ENCODE peak calls at places on chromosomes 11 and 22, in nine cellular contexts. D, L, X, J, Z, R, F, P and C are unnamed samples.

GRCh38 chr11:119206512-119207299 is 567 bp downstream of the CBL start:
- DNase-seq in Z (peak; percentile 90), L (peak; percentile 71), X (peak; percentile 63), R (no peak), D (peak; percentile 91), P (peak; percentile 56), J (peak; percentile 73), F (peak; percentile 81), C (peak; percentile 65)

GRCh38 chr22:47369431-47370015 is 607.1 kb downstream of the TBC1D22A start:
- DNase-seq in F (no peak), X (no peak), L (no peak), Z (no peak), P (peak; percentile 1), D (peak; percentile 46), R (no peak), J (no peak), C (no peak)

GRCh38 chr11:35721576-35722341 is 59.2 kb downstream of the TRIM44 start:
- DNase-seq in D (no peak), X (peak; percentile 52), J (no peak), P (no peak), L (no peak), Z (no peak), F (no peak), R (no peak), C (no peak)

GRCh38 chr22:43376765-43377485 is 33.8 kb upstream of the SCUBE1 start:
- DNase-seq in J (peak; percentile 37), R (no peak), Z (no peak), P (no peak), F (no peak), L (no peak), D (no peak), X (no peak), C (peak; percentile 12)

GRCh38 chr11:108069947-108070346 is 51.4 kb upstream of the ACAT1 start:
- DNase-seq in X (no peak), P (no peak), J (no peak), L (no peak), Z (no peak), R (no peak), F (no peak), D (no peak), C (no peak)

GRCh38 chr11:587978-588380 is 11.7 kb downstream of the PHRF1 start:
- DNase-seq in D (no peak), R (no peak), X (no peak), P (no peak), L (no peak), J (peak; percentile 65), Z (no peak), F (no peak), C (peak; percentile 83)

GRCh38 chr22:47788461-47788860 is 1026.0 kb downstream of the TBC1D22A start:
- DNase-seq in L (no peak), D (no peak), P (no peak), X (no peak), Z (no peak), F (no peak), R (no peak), J (no peak), C (no peak)

GRCh38 chr11:9719949-9720646 is 56.2 kb downstream of the SWAP70 start:
- DNase-seq in F (no peak), J (no peak), L (no peak), P (no peak), D (no peak), X (peak; percentile 78), Z (no peak), R (no peak), C (no peak)

GRCh38 chr11:130798280-130798679 is 118.0 kb downstream of the SNX19 start:
- DNase-seq in D (no peak), F (no peak), Z (no peak), R (no peak), X (no peak), L (no peak), J (no peak), P (no peak), C (no peak)

GRCh38 chr22:47561766-47562165 is 799.3 kb downstream of the TBC1D22A start:
- DNase-seq in P (no peak), J (no peak), R (no peak), F (no peak), D (no peak), L (no peak), Z (no peak), X (no peak), C (no peak)

GRCh38 chr22:48804811-48805301 is 1022.8 kb downstream of the BRD1 start:
- DNase-seq in P (no peak), Z (peak; percentile 27), R (no peak), J (no peak), L (no peak), F (no peak), X (no peak), D (no peak), C (no peak)

GRCh38 chr11:129375731-129376657 is at the start of gene BARX2:
- DNase-seq in L (peak; percentile 55), D (no peak), F (peak; percentile 77), R (peak; percentile 28), P (no peak), J (peak; percentile 30), X (no peak), Z (peak; percentile 84), C (peak; percentile 62)

GRCh38 chr11:128469220-128469619 is 118.1 kb downstream of the ETS1 start:
- DNase-seq in D (no peak), P (no peak), R (no peak), L (no peak), J (no peak), X (peak; percentile 90), Z (no peak), F (no peak), C (peak; percentile 54)

GRCh38 chr11:113263458-113264095 is 50.8 kb upstream of the TTC12 start:
- DNase-seq in L (no peak), R (no peak), F (no peak), P (no peak), J (no peak), Z (no peak), D (no peak), X (no peak), C (no peak)

GRCh38 chr11:113345978-113346377 is 31.6 kb downstream of the TTC12 start:
- DNase-seq in L (no peak), J (no peak), X (no peak), Z (no peak), F (no peak), R (no peak), P (no peak), D (no peak), C (no peak)

GRCh38 chr11:122715883-122716282 is 60.4 kb downstream of the UBASH3B start:
- DNase-seq in P (no peak), R (no peak), D (no peak), X (no peak), J (no peak), Z (no peak), L (no peak), F (no peak), C (no peak)

GRCh38 chr22:20550851-20551744 is 43.7 kb downstream of the MED15 start:
- DNase-seq in Z (peak; percentile 63), P (peak; percentile 64), X (peak; percentile 63), D (peak; percentile 74), R (no peak), L (peak; percentile 57), J (peak; percentile 69), F (no peak), C (peak; percentile 78)

GRCh38 chr11:65355776-65356393 is 1.3 kb downstream of the TIGD3 start:
- DNase-seq in Z (peak; percentile 63), R (peak; percentile 40), D (peak; percentile 91), J (no peak), F (peak; percentile 72), P (no peak), L (peak; percentile 60), X (no peak), C (no peak)

GRCh38 chr11:15055620-15056356 is 17.6 kb upstream of the CALCB start:
- DNase-seq in D (no peak), P (no peak), X (no peak), R (no peak), J (no peak), L (no peak), F (no peak), Z (no peak), C (no peak)

GRCh38 chr11:118916842-118917388 is 8.8 kb downstream of the BCL9L start:
- DNase-seq in R (no peak), J (no peak), L (peak; percentile 81), F (peak; percentile 67), P (peak; percentile 85), Z (peak; percentile 70), D (no peak), X (no peak), C (no peak)

GRCh38 chr22:43185860-43186261 is 1.1 kb downstream of the TTLL12 start:
- DNase-seq in Z (peak; percentile 82), D (peak; percentile 50), X (peak; percentile 55), J (no peak), R (no peak), L (peak; percentile 65), F (peak; percentile 67), P (peak; percentile 71), C (no peak)

GRCh38 chr22:27207907-27208306 is 550.5 kb downstream of the MIAT start:
- DNase-seq in X (no peak), R (no peak), Z (no peak), J (no peak), D (no peak), L (no peak), F (no peak), P (no peak), C (no peak)

GRCh38 chr22:22692707-22693530 is 48.5 kb downstream of the GGTLC2 start:
- DNase-seq in R (no peak), Z (peak; percentile 90), F (peak; percentile 84), D (peak; percentile 62), P (peak; percentile 32), J (peak; percentile 69), X (peak; percentile 88), L (no peak), C (peak; percentile 78)

GRCh38 chr11:122267602-122268001 is 151.6 kb upstream of the BLID start:
- DNase-seq in R (no peak), Z (no peak), F (no peak), L (no peak), D (no peak), P (no peak), X (no peak), J (no peak), C (no peak)

GRCh38 chr11:10601722-10602281 is 33.3 kb upstream of the LYVE1 start:
- DNase-seq in F (no peak), P (no peak), R (no peak), X (no peak), L (peak; percentile 44), D (no peak), Z (no peak), J (no peak), C (no peak)

GRCh38 chr11:74443071-74443864 is 24.1 kb downstream of the KCNE3 start:
- DNase-seq in R (peak; percentile 15), D (no peak), X (no peak), F (no peak), P (no peak), Z (no peak), J (no peak), L (no peak), C (no peak)

GRCh38 chr11:14317659-14318325 is 41.2 kb downstream of the RRAS2 start:
- DNase-seq in L (no peak), P (no peak), J (no peak), D (no peak), R (no peak), Z (no peak), F (no peak), X (no peak), C (no peak)

GRCh38 chr22:29359469-29359868 is 28.9 kb downstream of the AP1B1 start:
- DNase-seq in X (peak; percentile 52), P (peak; percentile 53), J (no peak), F (no peak), R (no peak), L (peak; percentile 73), D (no peak), Z (peak; percentile 88), C (no peak)

GRCh38 chr11:9868641-9869040 is 204.8 kb downstream of the SWAP70 start:
- DNase-seq in D (no peak), Z (no peak), L (no peak), R (peak; percentile 88), F (no peak), P (no peak), J (no peak), X (peak; percentile 31), C (no peak)

GRCh38 chr11:83025267-83025704 is 46.4 kb downstream of the RAB30 start:
- DNase-seq in Z (no peak), F (no peak), D (no peak), L (no peak), R (peak; percentile 76), X (no peak), J (no peak), P (no peak), C (no peak)

GRCh38 chr11:128463386-128463829 is 124.0 kb downstream of the ETS1 start:
- DNase-seq in Z (no peak), L (peak; percentile 69), X (no peak), P (peak; percentile 59), J (no peak), R (no peak), D (no peak), F (no peak), C (no peak)